ENCODE peak calls at places on chromosomes 7 and 10, in seven cellular contexts. N is RWPE1; K is fibroblast of gingiva; P is NCI-H2029; V is NCI-H1092; F is naive thymus-derived CD8-positive, alpha-beta T cell; H is H54. Y is an unnamed sample.

GRCh38 chr10:86100581-86101061 is 266.0 kb downstream of the GRID1 start:
- DNase-seq in F (no peak), H (peak), V (no peak), P (peak), K (no peak), N (peak), Y (peak)

GRCh38 chr10:126670056-126670743 is at the start of gene C10orf90:
- DNase-seq in V (no peak), P (no peak), K (no peak), H (no peak), N (no peak), F (no peak), Y (no peak)

GRCh38 chr10:102645741-102646609 is 1.7 kb downstream of the TRIM8 start:
- DNase-seq in H (peak), K (peak), V (no peak), N (peak), P (peak), F (peak), Y (peak)

GRCh38 chr10:2011106-2011716 is 273.9 kb upstream of the ADARB2 start:
- DNase-seq in F (no peak), P (no peak), H (no peak), K (no peak), N (no peak), V (no peak), Y (no peak)

GRCh38 chr7:46633816-46634215 is 712.7 kb upstream of the IGFBP3 start:
- DNase-seq in F (no peak), V (no peak), N (no peak), K (no peak), H (no peak), P (no peak), Y (no peak)

GRCh38 chr7:91767820-91768219 is 112.7 kb downstream of the MTERF1 start:
- DNase-seq in P (no peak), V (no peak), K (no peak), F (no peak), H (no peak), N (no peak), Y (no peak)

GRCh38 chr10:132551093-132551807 is 13.7 kb downstream of the INPP5A start:
- DNase-seq in V (no peak), H (no peak), P (no peak), N (no peak), K (no peak), F (peak), Y (no peak)

GRCh38 chr7:39133088-39133487 is 155.4 kb downstream of the POU6F2 start:
- DNase-seq in N (no peak), H (no peak), F (no peak), V (no peak), P (no peak), K (no peak), Y (no peak)

GRCh38 chr10:44477021-44477420 is 92.1 kb upstream of the CXCL12 start:
- DNase-seq in V (no peak), P (no peak), H (no peak), N (no peak), F (no peak), K (peak), Y (no peak)

GRCh38 chr10:26624017-26624416 is 73.5 kb upstream of the PDSS1 start:
- DNase-seq in F (no peak), P (no peak), V (no peak), K (no peak), N (no peak), H (no peak), Y (no peak)

GRCh38 chr10:103717341-103718246 is 137.8 kb downstream of the SH3PXD2A start:
- DNase-seq in V (no peak), H (no peak), N (peak), F (no peak), P (no peak), K (no peak), Y (no peak)

GRCh38 chr7:336810-337566 is 47.0 kb downstream of the FOXL3 start:
- DNase-seq in N (no peak), P (no peak), K (no peak), F (peak), V (no peak), H (no peak), Y (no peak)

GRCh38 chr7:38307640-38308039 is 34.2 kb upstream of the TARP start:
- DNase-seq in V (no peak), P (no peak), H (no peak), K (no peak), N (no peak), F (no peak), Y (no peak)

GRCh38 chr7:40780431-40780830 is 645.6 kb downstream of the SUGCT start:
- DNase-seq in K (peak), F (no peak), V (no peak), P (no peak), N (no peak), H (no peak), Y (no peak)

GRCh38 chr7:66627151-66627681 is 1.5 kb upstream of the KCTD7 start:
- DNase-seq in K (peak), N (no peak), P (no peak), F (no peak), V (no peak), H (no peak), Y (peak)

GRCh38 chr7:65953321-65953720 is 28.7 kb downstream of the GUSB start:
- DNase-seq in H (no peak), V (no peak), K (no peak), N (no peak), P (no peak), F (no peak), Y (no peak)